ENCODE peak calls at places on chromosomes 11 and 22, in five cellular contexts. S is pancreas, O is upper lobe of right lung, U is cardiac muscle cell, H is ovary. M is an unnamed sample. For H3K4me1, the result is how much of the 10 kb centered on the place peaks cover.

GRCh38 chr11:10414659-10415058 is 40.4 kb upstream of the AMPD3 start:
- DNase-seq in S (no peak), O (no peak), U (peak), H (no peak), M (no peak)

GRCh38 chr22:40325315-40325714 is 21.0 kb upstream of the ADSL start:
- DNase-seq in S (no peak), O (no peak), U (no peak), H (no peak), M (no peak)

GRCh38 chr11:103358251-103358650 is 249.0 kb downstream of the DYNC2H1 start:
- DNase-seq in S (no peak), O (no peak), U (no peak), H (no peak), M (no peak)

GRCh38 chr11:134642206-134642605 is 230.2 kb upstream of the B3GAT1 start:
- DNase-seq in S (no peak), O (no peak), U (no peak), H (no peak), M (no peak)

GRCh38 chr22:37077802-37078448 is 26.4 kb downstream of the KCTD17 start:
- DNase-seq in S (peak), O (peak), U (peak), H (peak), M (peak)

GRCh38 chr22:36731916-36732315 is 28.4 kb upstream of the CACNG2 start:
- DNase-seq in S (no peak), O (peak), U (no peak), H (no peak), M (no peak)

GRCh38 chr11:96760815-96761214 is 371.0 kb downstream of the JRKL start:
- DNase-seq in S (no peak), O (no peak), U (no peak), H (no peak), M (no peak)

GRCh38 chr11:119254239-119254638 is 48.1 kb downstream of the CBL start:
- DNase-seq in S (no peak), O (no peak), U (no peak), H (no peak), M (no peak)

GRCh38 chr11:71447791-71448256 is 369 bp downstream of the DHCR7 start:
- DNase-seq in S (no peak), O (peak), U (peak), H (no peak), M (peak)

GRCh38 chr11:128297111-128297651 is 290.2 kb downstream of the ETS1 start:
- DNase-seq in S (no peak), O (no peak), U (no peak), H (no peak), M (no peak)

GRCh38 chr11:69240332-69241074 is 53.5 kb upstream of the MYEOV start:
- DNase-seq in S (no peak), O (no peak), U (peak), H (no peak), M (no peak)

GRCh38 chr11:34626393-34626792 is 5.5 kb downstream of the EHF start:
- DNase-seq in S (no peak), O (no peak), U (no peak), H (no peak), M (no peak)

GRCh38 chr22:37205046-37205445 is 7.2 kb downstream of the SSTR3 start:
- DNase-seq in S (no peak), O (no peak), U (no peak), H (no peak), M (no peak)

GRCh38 chr22:42805016-42805997 is 51.8 kb downstream of the ARFGAP3 start:
- DNase-seq in S (peak), O (peak), U (no peak), H (no peak), M (no peak)

DNA sequence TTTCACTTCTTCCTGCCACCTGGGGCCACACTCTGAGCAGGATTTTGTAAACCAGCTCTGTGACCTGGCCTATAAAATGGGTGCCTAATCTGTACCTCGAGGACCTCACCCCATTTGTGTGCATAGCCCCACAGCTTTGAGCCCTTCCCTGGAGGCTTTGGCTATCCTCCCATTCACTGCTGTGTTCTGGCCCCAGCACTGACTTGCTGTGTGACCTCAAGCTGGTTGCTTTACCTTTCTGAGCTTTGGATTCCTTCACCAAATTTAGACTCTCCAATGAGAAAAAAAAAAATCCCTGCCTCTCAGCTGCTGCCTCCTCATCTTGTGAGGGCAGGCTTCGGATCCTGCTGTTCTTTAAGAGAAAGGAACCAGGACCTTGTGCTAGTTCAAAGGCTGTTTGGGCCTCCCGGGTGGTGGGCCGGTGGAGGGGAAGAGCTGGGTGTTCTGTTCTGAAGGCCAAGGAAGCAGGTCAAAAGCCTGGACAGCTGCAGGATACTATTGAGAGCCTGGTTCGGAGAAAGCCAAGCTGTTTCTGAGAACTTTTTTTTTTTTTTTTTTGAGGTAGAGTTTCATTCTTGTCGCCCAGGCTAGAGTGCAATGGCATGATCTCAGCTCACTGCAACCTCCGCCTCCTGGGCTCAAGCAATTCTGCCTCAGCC is 1.1 kb upstream of the PYGM start:
- DNase-seq in S (no peak), O (peak), U (no peak), H (no peak), M (no peak)
- H3K4me1 ChIP-seq in S (under half), O (under half), U (half or more), H (under half), M (under half)

DNA sequence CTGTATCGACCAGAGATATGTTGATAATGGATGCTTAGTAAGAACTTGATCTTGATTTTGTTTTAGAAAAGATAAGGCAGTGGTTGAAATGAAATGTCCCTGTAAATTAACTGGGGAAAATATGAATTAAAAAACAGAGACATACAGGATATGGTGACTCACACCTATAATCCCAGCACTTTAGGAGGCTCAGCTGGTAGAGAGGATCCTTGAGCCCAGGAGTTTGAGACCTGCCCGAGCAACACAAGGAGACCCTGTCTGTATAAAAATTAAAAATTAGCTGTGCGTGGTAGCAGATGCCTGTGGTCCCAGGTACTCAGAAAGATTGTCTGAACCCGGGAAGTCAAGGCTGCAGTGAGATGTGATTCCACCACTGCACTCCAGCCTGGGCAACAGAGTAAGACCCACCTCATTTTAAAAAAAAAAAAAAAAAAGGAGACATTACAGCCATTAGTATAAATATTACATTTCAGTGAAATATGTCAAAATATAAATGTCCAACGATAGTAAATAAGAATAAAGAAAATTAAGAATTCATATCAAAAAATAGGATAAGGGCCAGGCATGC is 4.6 kb downstream of the PICALM start:
- DNase-seq in S (no peak), O (no peak), U (no peak), H (no peak), M (no peak)
- H3K4me1 ChIP-seq in S (under half), O (half or more), U (under half), H (under half), M (under half)

GRCh38 chr11:64686466-64687175 is 36.4 kb downstream of the NRXN2 start:
- DNase-seq in S (no peak), O (peak), U (no peak), H (no peak), M (no peak)
- H3K4me1 ChIP-seq in S (under half), O (under half), U (under half), H (under half), M (under half)

GRCh38 chr11:106728861-106729260 is 289.4 kb downstream of the GUCY1A2 start:
- DNase-seq in S (no peak), O (no peak), U (no peak), H (no peak), M (no peak)

DNA sequence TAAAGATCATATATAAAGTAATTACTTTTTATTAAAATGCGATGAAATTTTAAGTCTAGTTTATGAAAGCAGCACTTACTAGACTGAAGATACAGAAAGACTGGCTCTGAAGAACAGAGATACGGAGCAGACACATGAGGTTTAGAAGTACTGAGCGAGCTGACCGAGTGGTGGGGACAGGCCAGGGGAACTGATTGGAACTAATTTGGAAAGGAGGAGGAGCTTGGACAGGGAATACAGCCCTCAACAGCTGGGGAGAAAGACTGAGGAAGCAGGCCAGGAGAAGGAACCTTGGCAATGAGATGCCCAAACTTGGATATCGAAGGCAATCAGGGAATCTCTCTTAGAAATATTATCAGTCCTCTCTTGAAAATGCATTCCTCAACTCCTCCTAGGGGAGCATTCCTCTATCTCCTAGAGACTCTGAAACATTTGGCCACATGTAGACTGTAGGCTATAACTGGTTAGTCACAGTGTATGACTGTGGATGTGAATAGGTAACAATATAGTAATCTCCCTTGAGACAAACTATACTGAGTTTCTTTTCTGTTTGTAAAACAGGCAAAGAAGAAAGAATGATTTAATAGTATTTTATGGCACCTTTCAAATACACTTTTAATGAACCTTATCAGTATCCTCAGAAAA is 284.6 kb downstream of the GUCY1A2 start:
- DNase-seq in S (no peak), O (no peak), U (peak), H (no peak), M (no peak)
- H3K4me1 ChIP-seq in S (under half), O (under half), U (under half), H (under half), M (under half)

GRCh38 chr11:26717761-26718160 is 4.1 kb downstream of the SLC5A12 start:
- DNase-seq in S (no peak), O (no peak), U (no peak), H (no peak), M (no peak)

GRCh38 chr11:26715133-26715532 is 6.7 kb downstream of the SLC5A12 start:
- DNase-seq in S (no peak), O (no peak), U (no peak), H (no peak), M (no peak)

GRCh38 chr11:26719289-26719688 is 2.6 kb downstream of the SLC5A12 start:
- DNase-seq in S (no peak), O (no peak), U (no peak), H (no peak), M (no peak)

GRCh38 chr11:26721967-26722366 is at the start of gene SLC5A12:
- DNase-seq in S (no peak), O (no peak), U (no peak), H (no peak), M (no peak)

DNA sequence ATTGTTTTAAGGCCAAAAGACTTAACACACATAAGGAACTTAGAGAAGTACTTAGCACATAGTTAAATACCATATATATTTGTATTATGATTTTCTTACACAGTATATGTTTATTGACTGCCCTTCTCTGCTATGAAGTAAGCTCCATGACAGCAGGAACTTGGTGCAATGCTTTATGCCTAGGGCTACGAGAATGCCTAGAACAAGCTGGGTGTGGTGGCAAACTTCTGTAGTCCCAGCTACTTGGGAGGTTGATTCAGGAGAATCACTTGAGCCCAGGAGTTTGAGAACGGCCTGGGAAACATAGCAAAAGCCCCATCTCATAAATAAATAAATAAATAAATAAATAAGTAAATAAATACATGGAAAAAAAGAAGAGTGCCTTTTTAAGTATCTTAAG is 1.9 kb downstream of the SLC5A12 start:
- DNase-seq in S (no peak), O (no peak), U (no peak), H (no peak), M (no peak)
- H3K4me1 ChIP-seq in S (under half), O (under half), U (under half), H (under half), M (under half)

GRCh38 chr11:126115253-126115540 is 52.5 kb upstream of the CDON start:
- DNase-seq in S (peak), O (peak), U (no peak), H (peak), M (peak)
- H3K4me1 ChIP-seq in S (under half), O (under half), U (under half), H (under half), M (under half)

GRCh38 chr11:18321991-18322711 is at the start of the genes GTF2H1 and HPS5:
- DNase-seq in S (peak), O (peak), U (peak), H (peak), M (peak)
- H3K4me1 ChIP-seq in S (under half), O (under half), U (under half), H (under half), M (under half)

M was measured in BE2C.